ENCODE peak calls at places on chromosomes 3 and 15, in seven cellular contexts. E is vagina, Q is gastrocnemius medialis, K is right lobe of liver, W is HCT116, Z is upper lobe of left lung, P is uterus. O is an unnamed sample.

GRCh38 chr3:166734734-166735133 is 645.4 kb downstream of the ZBBX start:
- DNase-seq in E (no peak), Q (no peak), K (no peak), W (no peak), Z (no peak), P (no peak), O (no peak)

GRCh38 chr15:99633655-99634054 is 67.9 kb downstream of the MEF2A start:
- DNase-seq in E (no peak), Q (no peak), K (no peak), W (no peak), Z (no peak), P (no peak), O (no peak)

GRCh38 chr3:66442254-66443249 is 58.3 kb downstream of the LRIG1 start:
- DNase-seq in E (no peak), Q (peak), K (peak), W (no peak), Z (no peak), P (peak), O (no peak)

GRCh38 chr3:124858275-124858674 is 28.9 kb downstream of the ITGB5 start:
- DNase-seq in E (no peak), Q (no peak), K (no peak), W (no peak), Z (no peak), P (no peak), O (no peak)

GRCh38 chr15:70566047-70566835 is 197.1 kb downstream of the UACA start:
- DNase-seq in E (peak), Q (no peak), K (no peak), W (no peak), Z (no peak), P (no peak), O (no peak)

GRCh38 chr15:59995568-59996349 is 8.4 kb upstream of the FOXB1 start:
- DNase-seq in E (no peak), Q (no peak), K (no peak), W (no peak), Z (no peak), P (no peak), O (no peak)

GRCh38 chr3:107206945-107207344 is 170.3 kb upstream of the CCDC54 start:
- DNase-seq in E (no peak), Q (no peak), K (no peak), W (no peak), Z (no peak), P (no peak), O (no peak)

GRCh38 chr3:127691494-127691893 is 18.7 kb downstream of the ABTB1 start:
- DNase-seq in E (no peak), Q (no peak), K (peak), W (no peak), Z (no peak), P (no peak), O (no peak)

GRCh38 chr3:10347648-10348403 is 26.9 kb upstream of the SEC13 start:
- DNase-seq in E (no peak), Q (no peak), K (no peak), W (no peak), Z (no peak), P (no peak), O (no peak)

GRCh38 chr3:163368168-163368567 is 1710.1 kb downstream of the SI start:
- DNase-seq in E (no peak), Q (no peak), K (no peak), W (no peak), Z (no peak), P (no peak), O (no peak)

GRCh38 chr3:40120067-40120692 is 189.3 kb upstream of the EIF1B start:
- DNase-seq in E (no peak), Q (no peak), K (no peak), W (no peak), Z (no peak), P (no peak), O (no peak)
- TF ChIP-seq POLR2A in E (no peak), Q (no peak), K (no peak), W (no peak), Z (no peak), P (no peak), O (no peak)

DNA sequence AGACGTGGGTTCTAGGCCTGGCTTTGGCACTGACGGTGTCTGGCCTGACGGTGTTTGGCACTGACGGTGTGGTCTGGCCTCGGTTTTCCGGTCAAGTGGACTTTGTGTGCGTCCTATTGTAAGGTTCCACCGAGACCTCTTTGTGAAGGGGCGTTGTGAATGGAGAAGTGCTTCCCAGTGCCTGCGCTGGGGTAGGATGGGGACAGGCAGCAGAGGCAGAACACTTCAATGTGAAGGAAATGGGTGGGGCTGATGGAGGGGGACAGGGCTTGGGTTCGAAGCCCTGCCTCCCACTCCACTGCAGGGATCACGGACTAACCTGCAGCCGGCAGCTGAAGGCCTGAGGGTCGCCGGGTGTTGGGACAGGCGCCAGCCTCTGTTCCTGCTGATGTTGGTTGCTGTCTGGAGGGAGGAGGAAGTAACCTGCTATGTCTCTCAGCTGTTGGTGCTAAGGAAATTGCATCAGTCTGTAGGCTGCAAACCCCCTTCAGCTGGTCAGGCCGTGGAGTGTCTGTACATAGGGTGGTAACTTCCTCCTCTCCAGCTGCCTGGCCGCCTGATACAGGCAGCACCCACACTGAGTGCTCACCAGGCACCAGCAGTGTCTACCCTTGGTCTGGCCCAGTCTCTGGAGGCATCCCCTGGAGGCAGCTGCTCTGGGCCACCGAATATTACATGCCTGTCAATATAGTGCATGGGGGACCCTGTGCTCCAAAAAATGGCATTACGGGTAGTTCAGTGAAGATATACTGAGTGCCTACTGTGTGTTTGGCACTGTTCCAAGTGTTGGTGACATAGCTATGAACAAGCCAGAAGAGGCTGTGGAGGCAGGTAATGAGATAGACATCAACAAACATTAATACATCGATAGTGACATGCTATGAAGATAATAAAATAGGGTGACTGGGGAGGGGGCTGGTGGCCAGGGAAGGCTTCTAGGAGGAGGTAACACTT is 1.1 kb downstream of the TM6SF1 start:
- DNase-seq in E (no peak), Q (peak), K (peak), W (no peak), Z (peak), P (peak), O (peak)
- TF ChIP-seq POLR2A in E (no peak), Q (no peak), K (peak), W (no peak), Z (peak), P (no peak), O (peak)

DNA sequence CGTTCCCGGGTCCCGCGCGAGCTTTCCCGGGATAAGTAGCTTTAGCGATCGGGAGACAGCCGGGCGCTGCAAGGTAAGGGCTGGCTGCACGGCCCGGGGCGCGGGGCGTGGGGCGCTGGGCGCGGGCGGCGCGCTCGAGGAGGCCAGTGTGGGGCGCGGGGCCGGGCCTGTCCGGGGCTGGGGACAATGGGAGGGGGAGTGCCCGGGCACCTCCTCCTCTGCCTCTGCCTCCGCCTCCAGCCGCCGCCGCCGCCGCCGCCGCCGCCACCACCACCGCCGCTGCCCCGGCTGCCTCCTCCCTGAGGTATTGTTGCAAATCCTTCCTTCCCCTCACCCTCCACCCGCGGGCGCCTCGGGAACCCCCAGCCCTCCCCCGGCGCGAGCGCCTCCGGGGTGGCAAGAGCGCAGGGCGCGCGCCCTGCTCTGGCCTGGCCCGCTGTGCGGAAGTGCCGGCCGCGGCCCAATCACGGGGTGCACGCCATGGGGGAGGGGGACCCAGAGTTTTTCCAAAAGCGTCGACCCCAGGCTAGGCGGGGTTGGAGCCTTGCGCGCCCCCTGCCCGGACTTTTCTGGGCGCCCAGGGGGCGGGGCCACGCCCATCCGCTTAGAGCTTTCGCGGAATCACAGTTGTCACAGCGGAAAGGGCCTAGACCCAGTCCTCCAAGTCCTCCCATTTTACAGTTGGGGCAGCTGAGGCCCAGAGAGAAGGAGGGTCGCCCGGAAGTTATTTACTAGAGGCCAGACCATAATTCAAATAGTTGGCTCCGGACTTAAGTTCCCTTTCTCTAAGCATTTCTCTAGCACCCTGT is at the start of gene LPP:
- DNase-seq in E (no peak), Q (peak), K (peak), W (no peak), Z (peak), P (peak), O (peak)
- TF ChIP-seq POLR2A in E (peak), Q (peak), K (peak), W (peak), Z (peak), P (peak), O (no peak)

GRCh38 chr3:72447059-72447946 is 400.9 kb downstream of the SHQ1 start:
- DNase-seq in E (no peak), Q (peak), K (peak), W (peak), Z (peak), P (peak), O (peak)
- TF ChIP-seq POLR2A in E (peak), Q (peak), K (peak), W (no peak), Z (peak), P (peak), O (peak)

DNA sequence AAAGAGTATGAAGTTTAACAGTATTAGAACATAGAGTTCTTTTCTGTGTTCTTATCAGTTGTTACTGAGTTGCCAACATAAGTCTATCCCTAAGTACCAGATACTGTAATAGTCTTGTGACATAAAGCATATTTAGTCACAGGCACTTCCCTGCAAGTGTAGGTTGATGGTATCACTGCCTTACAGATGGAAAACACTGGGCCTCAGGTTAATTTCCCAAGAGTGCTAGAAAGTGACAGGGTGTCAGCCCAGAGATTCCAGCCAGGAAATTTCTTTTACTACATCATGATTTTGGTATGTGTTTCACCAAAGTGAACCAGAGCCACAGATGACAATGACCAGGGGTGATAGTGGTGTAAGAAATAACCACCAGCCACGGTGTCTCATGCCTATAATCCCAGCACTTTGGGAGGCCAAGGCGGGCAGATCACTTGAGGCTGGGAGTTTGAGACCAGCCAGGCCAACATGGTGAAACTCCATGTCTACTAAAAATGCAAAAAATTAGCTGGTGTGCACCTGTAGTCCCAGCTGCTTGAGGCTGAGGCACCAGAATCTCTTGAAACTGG is 3.2 kb downstream of the EIF1B start:
- DNase-seq in E (no peak), Q (no peak), K (no peak), W (no peak), Z (no peak), P (no peak), O (peak)
- TF ChIP-seq POLR2A in E (no peak), Q (no peak), K (no peak), W (no peak), Z (no peak), P (no peak), O (no peak)

GRCh38 chr3:88061749-88062148 is 2.7 kb downstream of the ZNF654 start:
- DNase-seq in E (no peak), Q (no peak), K (no peak), W (no peak), Z (no peak), P (no peak), O (no peak)

GRCh38 chr3:88059380-88060160 is 515 bp downstream of the ZNF654 start:
- DNase-seq in E (no peak), Q (no peak), K (no peak), W (no peak), Z (no peak), P (peak), O (peak)

GRCh38 chr3:88058322-88058592 is 548 bp downstream of the CGGBP1 start:
- DNase-seq in E (no peak), Q (no peak), K (no peak), W (no peak), Z (no peak), P (no peak), O (no peak)

GRCh38 chr3:88057650-88058321 is 1.0 kb downstream of the CGGBP1 start:
- DNase-seq in E (no peak), Q (no peak), K (no peak), W (no peak), Z (no peak), P (no peak), O (peak)

DNA sequence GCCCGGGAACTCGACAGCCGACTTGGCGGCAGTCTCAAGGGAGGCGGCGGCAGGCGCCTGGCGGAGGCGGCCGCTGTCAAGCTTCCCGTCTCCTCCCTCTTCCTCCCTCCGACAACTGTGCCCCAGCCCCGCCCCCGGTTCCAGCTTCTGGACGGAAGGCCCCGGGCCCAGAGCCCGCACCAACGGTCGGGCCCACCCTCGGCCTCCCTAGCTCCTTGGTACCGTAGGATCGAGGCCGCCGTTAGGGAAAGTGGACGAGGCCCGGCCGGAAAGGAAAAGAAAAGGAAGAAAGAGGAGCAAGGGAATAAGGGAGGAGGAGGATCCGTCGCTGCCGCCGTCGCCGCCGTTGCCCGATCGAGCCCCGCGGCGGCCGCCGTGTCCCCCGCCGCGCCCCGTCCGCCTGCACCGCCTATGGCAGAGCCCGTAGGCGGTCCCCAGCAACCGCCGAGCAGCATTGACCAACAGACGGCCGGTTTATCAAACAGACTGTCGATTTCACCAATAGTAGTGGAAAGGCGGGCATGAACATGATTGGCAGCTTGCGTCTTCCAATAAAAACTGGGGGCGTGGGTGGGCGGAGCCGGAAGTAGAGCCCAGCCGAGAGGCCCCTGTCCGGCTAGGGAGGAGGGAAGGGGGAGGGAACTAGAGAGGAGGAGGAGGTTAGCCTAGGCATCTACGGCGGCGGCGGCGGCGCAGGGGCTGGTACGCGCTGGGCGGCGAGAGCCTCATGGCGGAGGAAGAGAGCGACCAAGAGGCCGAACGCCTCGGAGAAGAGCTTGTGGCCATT is at the start of the genes CGGBP1 and ZNF654:
- DNase-seq in E (peak), Q (peak), K (peak), W (peak), Z (peak), P (peak), O (peak)
- TF ChIP-seq POLR2A in E (peak), Q (peak), K (peak), W (peak), Z (peak), P (peak), O (peak)

GRCh38 chr3:187744169-187745151 is 808 bp downstream of the BCL6 start:
- DNase-seq in E (no peak), Q (peak), K (peak), W (no peak), Z (peak), P (peak), O (peak)

GRCh38 chr3:187742351-187743171 is 2.7 kb downstream of the BCL6 start:
- DNase-seq in E (no peak), Q (peak), K (no peak), W (no peak), Z (peak), P (peak), O (peak)

GRCh38 chr3:187745201-187746058 is at the start of gene BCL6:
- DNase-seq in E (no peak), Q (peak), K (peak), W (peak), Z (peak), P (peak), O (peak)

GRCh38 chr3:187741403-187742350 is 3.6 kb downstream of the BCL6 start:
- DNase-seq in E (no peak), Q (peak), K (peak), W (peak), Z (peak), P (peak), O (peak)

DNA sequence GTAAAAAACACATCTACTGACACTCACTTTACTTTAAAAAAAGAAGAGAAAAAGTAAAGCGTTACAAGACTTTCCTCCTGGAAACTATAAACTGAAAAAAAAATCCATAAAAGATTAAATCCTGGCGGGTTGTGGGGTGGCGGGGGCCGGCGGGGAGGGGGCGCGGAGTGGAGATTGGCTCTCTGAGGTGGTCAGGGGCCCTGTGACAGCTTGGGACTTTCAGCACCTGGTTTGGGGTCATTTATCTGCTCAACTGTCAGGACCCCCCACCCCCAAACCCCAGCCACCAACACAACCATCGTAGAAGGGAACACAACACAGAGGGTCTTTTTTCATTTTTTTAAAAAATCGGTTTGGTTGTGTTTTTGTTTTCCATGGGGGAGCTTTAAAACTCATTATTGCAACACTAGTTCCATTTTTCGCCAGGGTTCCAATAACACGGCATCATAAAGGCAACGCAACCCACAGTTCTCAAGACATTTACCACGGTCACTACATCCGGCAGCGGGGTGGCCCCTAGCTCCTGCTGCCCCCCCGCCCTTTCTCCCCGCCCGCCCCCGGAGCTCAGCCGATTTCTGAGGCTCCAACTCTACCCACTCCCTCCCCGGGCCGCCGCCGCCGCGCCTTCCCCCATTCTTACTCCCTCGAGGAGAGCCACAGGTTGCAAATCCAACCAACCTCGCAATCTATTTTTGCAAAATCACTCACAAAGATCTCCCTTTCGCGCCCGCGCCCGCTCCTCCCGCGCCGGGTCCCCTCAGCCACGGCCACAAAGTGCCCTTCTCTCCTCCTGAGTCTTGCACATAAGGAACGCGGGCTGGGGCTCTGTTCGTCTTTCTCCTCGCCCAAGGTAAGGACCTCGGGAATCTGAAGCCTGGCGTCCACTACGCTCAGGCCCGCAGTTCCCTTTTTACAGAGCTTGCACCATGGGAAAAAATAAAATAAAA is 1.8 kb downstream of the BCL6 start:
- DNase-seq in E (no peak), Q (peak), K (peak), W (no peak), Z (peak), P (peak), O (peak)
- TF ChIP-seq POLR2A in E (peak), Q (peak), K (no peak), W (no peak), Z (peak), P (peak), O (no peak)

GRCh38 chr15:40754883-40755815 is at the start of gene RMDN3:
- DNase-seq in E (no peak), Q (peak), K (peak), W (peak), Z (peak), P (peak), O (peak)
- TF ChIP-seq POLR2A in E (peak), Q (peak), K (peak), W (peak), Z (peak), P (peak), O (peak)

DNA sequence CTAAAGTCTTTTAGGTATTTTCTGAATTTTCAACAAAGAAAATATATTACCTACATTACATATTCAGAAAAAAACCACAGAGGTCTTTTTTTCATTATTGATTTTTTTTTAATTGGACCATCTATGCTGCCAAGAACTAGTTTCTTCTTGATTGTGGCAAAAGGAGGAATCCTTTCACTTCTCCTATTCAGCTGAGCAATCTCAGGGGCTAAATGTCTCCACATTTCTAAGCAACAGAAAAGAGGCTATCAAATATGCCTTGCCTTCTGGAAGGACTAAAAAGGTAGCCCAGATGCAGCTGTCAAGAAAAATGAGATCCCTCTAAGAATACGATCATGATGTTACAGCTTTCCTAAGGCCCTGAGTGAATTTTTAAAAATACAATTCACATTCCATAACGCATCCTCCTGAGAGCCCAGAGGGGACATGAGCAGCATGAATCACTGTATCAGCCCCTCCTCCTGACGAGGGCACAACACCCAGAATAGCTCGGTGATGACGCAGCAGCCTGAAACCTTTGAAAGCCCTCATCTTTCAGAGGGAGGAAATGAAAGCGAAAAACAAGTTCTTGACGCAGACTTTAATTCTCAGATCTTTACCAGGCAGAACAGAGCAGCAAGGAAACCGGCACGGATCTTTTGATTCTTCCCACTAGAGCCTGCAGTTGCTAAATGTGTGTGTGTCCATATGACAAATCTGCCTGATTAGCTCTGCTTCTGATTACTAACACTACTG is 24.6 kb downstream of the RUBCN start:
- DNase-seq in E (no peak), Q (peak), K (peak), W (peak), Z (no peak), P (peak), O (peak)
- TF ChIP-seq POLR2A in E (peak), Q (peak), K (peak), W (no peak), Z (peak), P (peak), O (no peak)

O was measured in erythroblast.